ENCODE peak calls at places on chromosomes 12 and 14, in nine cellular contexts. One of them, this sample, is unnamed. For H3K9me3, the result is how much of the 10 kb centered on the place peaks cover.

GRCh38 chr12:108519558-108519957 is 4.5 kb downstream of the FICD start:
- DNase-seq in fibroblast of lung: no peak
- DNase-seq in stomach: no peak
- DNase-seq in A549: no peak
- DNase-seq in left ventricle myocardium inferior: no peak
- DNase-seq in right atrium auricular region: no peak
- DNase-seq in endothelial cell of umbilical vein: no peak
- DNase-seq in body of pancreas: no peak
- DNase-seq in cardiac muscle cell: no peak
- DNase-seq in this sample: no peak

GRCh38 chr14:76846331-76847047 is 20.3 kb downstream of the LRRC74A start:
- DNase-seq in stomach: no peak
- DNase-seq in A549: no peak
- DNase-seq in endothelial cell of umbilical vein: no peak
- DNase-seq in right atrium auricular region: no peak
- DNase-seq in cardiac muscle cell: no peak
- DNase-seq in fibroblast of lung: no peak
- DNase-seq in left ventricle myocardium inferior: no peak
- DNase-seq in body of pancreas: no peak
- DNase-seq in this sample: no peak

GRCh38 chr14:68660495-68660894 is 132.4 kb downstream of the ZFP36L1 start:
- DNase-seq in stomach: no peak
- DNase-seq in body of pancreas: no peak
- DNase-seq in cardiac muscle cell: no peak
- DNase-seq in right atrium auricular region: peak
- DNase-seq in endothelial cell of umbilical vein: no peak
- DNase-seq in left ventricle myocardium inferior: no peak
- DNase-seq in fibroblast of lung: no peak
- DNase-seq in A549: no peak
- DNase-seq in this sample: no peak

GRCh38 chr12:74747305-74747704 is 209.7 kb downstream of the ATXN7L3B start:
- DNase-seq in left ventricle myocardium inferior: no peak
- DNase-seq in right atrium auricular region: no peak
- DNase-seq in cardiac muscle cell: no peak
- DNase-seq in stomach: no peak
- DNase-seq in endothelial cell of umbilical vein: no peak
- DNase-seq in A549: no peak
- DNase-seq in body of pancreas: no peak
- DNase-seq in fibroblast of lung: peak
- DNase-seq in this sample: no peak

GRCh38 chr12:32501835-32502333 is 102.5 kb downstream of the FGD4 start:
- DNase-seq in body of pancreas: peak
- DNase-seq in cardiac muscle cell: peak
- DNase-seq in A549: no peak
- DNase-seq in right atrium auricular region: no peak
- DNase-seq in fibroblast of lung: peak
- DNase-seq in stomach: peak
- DNase-seq in left ventricle myocardium inferior: no peak
- DNase-seq in endothelial cell of umbilical vein: peak
- DNase-seq in this sample: no peak

GRCh38 chr12:54431911-54432814 is 13.1 kb upstream of the ITGA5 start:
- DNase-seq in stomach: peak
- DNase-seq in left ventricle myocardium inferior: peak
- DNase-seq in right atrium auricular region: peak
- DNase-seq in fibroblast of lung: peak
- DNase-seq in A549: no peak
- DNase-seq in cardiac muscle cell: peak
- DNase-seq in body of pancreas: peak
- DNase-seq in endothelial cell of umbilical vein: peak
- DNase-seq in this sample: peak

GRCh38 chr12:109169676-109170075 is 53.3 kb downstream of the ACACB start:
- DNase-seq in cardiac muscle cell: no peak
- DNase-seq in right atrium auricular region: no peak
- DNase-seq in endothelial cell of umbilical vein: no peak
- DNase-seq in left ventricle myocardium inferior: no peak
- DNase-seq in fibroblast of lung: no peak
- DNase-seq in A549: no peak
- DNase-seq in body of pancreas: no peak
- DNase-seq in stomach: no peak
- DNase-seq in this sample: no peak

GRCh38 chr12:6377667-6377994 is 2.3 kb upstream of the SCNN1A start:
- DNase-seq in right atrium auricular region: no peak
- DNase-seq in stomach: peak
- DNase-seq in endothelial cell of umbilical vein: no peak
- DNase-seq in body of pancreas: peak
- DNase-seq in A549: no peak
- DNase-seq in left ventricle myocardium inferior: no peak
- DNase-seq in cardiac muscle cell: no peak
- DNase-seq in fibroblast of lung: no peak
- DNase-seq in this sample: peak

GRCh38 chr12:114636723-114637480 is 47.1 kb downstream of the TBX3 start:
- DNase-seq in body of pancreas: no peak
- DNase-seq in cardiac muscle cell: peak
- DNase-seq in stomach: no peak
- DNase-seq in A549: peak
- DNase-seq in left ventricle myocardium inferior: no peak
- DNase-seq in fibroblast of lung: no peak
- DNase-seq in endothelial cell of umbilical vein: no peak
- DNase-seq in right atrium auricular region: no peak
- DNase-seq in this sample: peak

GRCh38 chr14:103594265-103594664 is 31.5 kb downstream of the COA8 start:
- DNase-seq in body of pancreas: peak
- DNase-seq in fibroblast of lung: peak
- DNase-seq in A549: no peak
- DNase-seq in right atrium auricular region: no peak
- DNase-seq in cardiac muscle cell: no peak
- DNase-seq in stomach: no peak
- DNase-seq in left ventricle myocardium inferior: peak
- DNase-seq in endothelial cell of umbilical vein: no peak
- DNase-seq in this sample: no peak

GRCh38 chr14:86481105-86481504 is 951.2 kb downstream of the FLRT2 start:
- DNase-seq in left ventricle myocardium inferior: no peak
- DNase-seq in body of pancreas: peak
- DNase-seq in stomach: no peak
- DNase-seq in fibroblast of lung: peak
- DNase-seq in right atrium auricular region: no peak
- DNase-seq in cardiac muscle cell: peak
- DNase-seq in A549: no peak
- DNase-seq in endothelial cell of umbilical vein: no peak
- DNase-seq in this sample: no peak

GRCh38 chr12:106275458-106275857 is 27.1 kb upstream of the TCP11L2 start:
- DNase-seq in endothelial cell of umbilical vein: no peak
- DNase-seq in A549: no peak
- DNase-seq in fibroblast of lung: no peak
- DNase-seq in body of pancreas: no peak
- DNase-seq in right atrium auricular region: no peak
- DNase-seq in left ventricle myocardium inferior: no peak
- DNase-seq in stomach: no peak
- DNase-seq in cardiac muscle cell: no peak
- DNase-seq in this sample: peak

GRCh38 chr12:116559330-116560080 is at the start of gene MAP1LC3B2:
- DNase-seq in right atrium auricular region: no peak
- DNase-seq in body of pancreas: peak
- DNase-seq in endothelial cell of umbilical vein: no peak
- DNase-seq in cardiac muscle cell: no peak
- DNase-seq in left ventricle myocardium inferior: peak
- DNase-seq in fibroblast of lung: peak
- DNase-seq in stomach: peak
- DNase-seq in A549: no peak
- DNase-seq in this sample: peak

GRCh38 chr12:32545413-32545970 is 133.6 kb upstream of the DNM1L start:
- DNase-seq in A549: no peak
- DNase-seq in right atrium auricular region: no peak
- DNase-seq in endothelial cell of umbilical vein: peak
- DNase-seq in fibroblast of lung: no peak
- DNase-seq in left ventricle myocardium inferior: no peak
- DNase-seq in body of pancreas: no peak
- DNase-seq in stomach: no peak
- DNase-seq in cardiac muscle cell: no peak
- DNase-seq in this sample: no peak

GRCh38 chr14:105052110-105052458 is 13.1 kb downstream of the GPR132 start:
- DNase-seq in endothelial cell of umbilical vein: no peak
- DNase-seq in stomach: no peak
- DNase-seq in A549: no peak
- DNase-seq in body of pancreas: no peak
- DNase-seq in fibroblast of lung: no peak
- DNase-seq in right atrium auricular region: no peak
- DNase-seq in left ventricle myocardium inferior: no peak
- DNase-seq in cardiac muscle cell: no peak
- DNase-seq in this sample: no peak

GRCh38 chr14:73242274-73242960 is 5.1 kb downstream of the PAPLN start:
- DNase-seq in body of pancreas: no peak
- DNase-seq in left ventricle myocardium inferior: no peak
- DNase-seq in A549: no peak
- DNase-seq in stomach: no peak
- DNase-seq in fibroblast of lung: no peak
- DNase-seq in right atrium auricular region: no peak
- DNase-seq in cardiac muscle cell: no peak
- DNase-seq in endothelial cell of umbilical vein: no peak
- DNase-seq in this sample: no peak

GRCh38 chr12:62434504-62435336 is 31.9 kb upstream of the MON2 start:
- DNase-seq in endothelial cell of umbilical vein: peak
- DNase-seq in fibroblast of lung: no peak
- DNase-seq in body of pancreas: peak
- DNase-seq in A549: no peak
- DNase-seq in left ventricle myocardium inferior: no peak
- DNase-seq in cardiac muscle cell: no peak
- DNase-seq in stomach: peak
- DNase-seq in right atrium auricular region: no peak
- DNase-seq in this sample: peak

GRCh38 chr12:93664573-93665138 is 12.5 kb upstream of the CRADD start:
- DNase-seq in left ventricle myocardium inferior: no peak
- DNase-seq in endothelial cell of umbilical vein: no peak
- DNase-seq in cardiac muscle cell: no peak
- DNase-seq in A549: no peak
- DNase-seq in body of pancreas: no peak
- DNase-seq in fibroblast of lung: peak
- DNase-seq in stomach: no peak
- DNase-seq in right atrium auricular region: no peak
- DNase-seq in this sample: no peak

GRCh38 chr14:102986810-102987579 is 64.5 kb downstream of the AMN start:
- DNase-seq in body of pancreas: no peak
- DNase-seq in endothelial cell of umbilical vein: peak
- DNase-seq in stomach: no peak
- DNase-seq in cardiac muscle cell: no peak
- DNase-seq in left ventricle myocardium inferior: no peak
- DNase-seq in A549: no peak
- DNase-seq in right atrium auricular region: no peak
- DNase-seq in fibroblast of lung: peak
- DNase-seq in this sample: no peak

DNA sequence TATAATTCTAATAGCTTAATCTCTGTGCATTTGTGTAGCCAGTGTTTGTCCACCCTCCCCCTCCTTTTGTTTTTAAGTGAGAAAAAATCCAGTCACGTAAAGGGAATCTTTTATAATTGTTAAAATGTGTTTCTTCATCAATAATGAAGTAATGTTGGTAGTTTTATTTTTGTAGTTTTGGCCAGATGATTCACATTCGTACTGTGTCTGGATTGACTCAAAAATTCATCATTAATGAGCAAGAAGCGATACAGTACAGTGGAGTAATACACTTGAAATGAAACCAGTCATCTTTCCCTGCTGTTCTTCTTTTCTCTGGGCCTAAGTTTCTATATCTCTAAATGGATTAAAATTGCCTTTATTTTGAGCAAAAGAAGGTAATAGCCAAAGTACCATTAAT is 86.5 kb downstream of the SRGAP1 start:
- DNase-seq in body of pancreas: no peak
- DNase-seq in A549: no peak
- DNase-seq in left ventricle myocardium inferior: no peak
- DNase-seq in fibroblast of lung: peak
- DNase-seq in right atrium auricular region: no peak
- DNase-seq in endothelial cell of umbilical vein: no peak
- DNase-seq in stomach: no peak
- DNase-seq in cardiac muscle cell: no peak
- DNase-seq in this sample: no peak
- H3K4me3 ChIP-seq in body of pancreas: no peak
- H3K4me3 ChIP-seq in A549: no peak
- H3K4me3 ChIP-seq in left ventricle myocardium inferior: no peak
- H3K4me3 ChIP-seq in fibroblast of lung: no peak
- H3K4me3 ChIP-seq in right atrium auricular region: no peak
- H3K4me3 ChIP-seq in endothelial cell of umbilical vein: no peak
- H3K4me3 ChIP-seq in stomach: no peak
- H3K4me3 ChIP-seq in cardiac muscle cell: no peak
- H3K4me3 ChIP-seq in this sample: no peak

GRCh38 chr14:98952595-98953325 is 319.2 kb downstream of the BCL11B start:
- DNase-seq in cardiac muscle cell: no peak
- DNase-seq in right atrium auricular region: peak
- DNase-seq in left ventricle myocardium inferior: no peak
- DNase-seq in fibroblast of lung: peak
- DNase-seq in endothelial cell of umbilical vein: no peak
- DNase-seq in body of pancreas: no peak
- DNase-seq in A549: peak
- DNase-seq in stomach: no peak
- DNase-seq in this sample: no peak
- H3K9me3 ChIP-seq in cardiac muscle cell: under half
- H3K9me3 ChIP-seq in right atrium auricular region: under half
- H3K9me3 ChIP-seq in left ventricle myocardium inferior: under half
- H3K9me3 ChIP-seq in fibroblast of lung: under half
- H3K9me3 ChIP-seq in endothelial cell of umbilical vein: under half
- H3K9me3 ChIP-seq in body of pancreas: under half
- H3K9me3 ChIP-seq in A549: under half
- H3K9me3 ChIP-seq in stomach: under half
- H3K9me3 ChIP-seq in this sample: under half

GRCh38 chr12:89504560-89505346 is 19.8 kb downstream of the GALNT4 start:
- DNase-seq in endothelial cell of umbilical vein: no peak
- DNase-seq in fibroblast of lung: peak
- DNase-seq in right atrium auricular region: no peak
- DNase-seq in cardiac muscle cell: no peak
- DNase-seq in stomach: no peak
- DNase-seq in A549: no peak
- DNase-seq in body of pancreas: no peak
- DNase-seq in left ventricle myocardium inferior: no peak
- DNase-seq in this sample: no peak
- TF ChIP-seq CTCF in endothelial cell of umbilical vein: no peak
- TF ChIP-seq CTCF in fibroblast of lung: no peak
- TF ChIP-seq CTCF in right atrium auricular region: no peak
- TF ChIP-seq CTCF in cardiac muscle cell: peak
- TF ChIP-seq CTCF in stomach: no peak
- TF ChIP-seq CTCF in A549: peak
- TF ChIP-seq CTCF in body of pancreas: no peak
- TF ChIP-seq CTCF in left ventricle myocardium inferior: no peak
- TF ChIP-seq CTCF in this sample: no peak

GRCh38 chr12:202081-202731 is 11.8 kb downstream of the SLC6A12 start:
- DNase-seq in A549: no peak
- DNase-seq in cardiac muscle cell: no peak
- DNase-seq in right atrium auricular region: no peak
- DNase-seq in fibroblast of lung: no peak
- DNase-seq in body of pancreas: no peak
- DNase-seq in endothelial cell of umbilical vein: no peak
- DNase-seq in stomach: no peak
- DNase-seq in left ventricle myocardium inferior: no peak
- DNase-seq in this sample: no peak
- H3K4me3 ChIP-seq in A549: no peak
- H3K4me3 ChIP-seq in cardiac muscle cell: no peak
- H3K4me3 ChIP-seq in right atrium auricular region: no peak
- H3K4me3 ChIP-seq in fibroblast of lung: no peak
- H3K4me3 ChIP-seq in body of pancreas: no peak
- H3K4me3 ChIP-seq in endothelial cell of umbilical vein: no peak
- H3K4me3 ChIP-seq in stomach: no peak
- H3K4me3 ChIP-seq in left ventricle myocardium inferior: no peak
- H3K4me3 ChIP-seq in this sample: no peak